ENCODE peak calls at places on chromosomes 11 and 22, in four cellular contexts. One of them, this sample, is unnamed.

GRCh38 chr11:34345012-34345804 is 12.6 kb downstream of the ABTB2 start:
- DNase-seq in GM04503: peak; percentile 86
- DNase-seq in renal cortical epithelial cell: peak; percentile 96
- DNase-seq in left kidney: no peak
- DNase-seq in this sample: no peak

GRCh38 chr11:18540207-18541009 is 13.7 kb upstream of the TSG101 start:
- DNase-seq in GM04503: no peak
- DNase-seq in renal cortical epithelial cell: peak; percentile 45
- DNase-seq in left kidney: peak; percentile 13
- DNase-seq in this sample: no peak

GRCh38 chr11:44550123-44550522 is 15.3 kb upstream of the CD82 start:
- DNase-seq in GM04503: no peak
- DNase-seq in renal cortical epithelial cell: no peak
- DNase-seq in left kidney: no peak
- DNase-seq in this sample: no peak

GRCh38 chr22:29394931-29395581 is 6.7 kb upstream of the AP1B1 start:
- DNase-seq in GM04503: no peak
- DNase-seq in renal cortical epithelial cell: peak; percentile 54
- DNase-seq in left kidney: peak; percentile 93
- DNase-seq in this sample: peak; percentile 82

GRCh38 chr11:65425971-65426838 is 3.6 kb downstream of the NEAT1 start:
- DNase-seq in GM04503: peak; percentile 43
- DNase-seq in renal cortical epithelial cell: peak; percentile 87
- DNase-seq in left kidney: peak; percentile 51
- DNase-seq in this sample: peak; percentile 15

GRCh38 chr22:22830193-22830592 is 57.4 kb upstream of the IGLL5 start:
- DNase-seq in GM04503: no peak
- DNase-seq in renal cortical epithelial cell: no peak
- DNase-seq in left kidney: no peak
- DNase-seq in this sample: no peak

GRCh38 chr11:123176785-123177184 is 18.3 kb downstream of the CLMP start:
- DNase-seq in GM04503: no peak
- DNase-seq in renal cortical epithelial cell: no peak
- DNase-seq in left kidney: no peak
- DNase-seq in this sample: no peak

GRCh38 chr11:28105869-28106268 is 2.1 kb downstream of the KIF18A start:
- DNase-seq in GM04503: no peak
- DNase-seq in renal cortical epithelial cell: no peak
- DNase-seq in left kidney: no peak
- DNase-seq in this sample: no peak

GRCh38 chr11:655036-655726 is 18.1 kb downstream of the DRD4 start:
- DNase-seq in GM04503: no peak
- DNase-seq in renal cortical epithelial cell: peak; percentile 88
- DNase-seq in left kidney: peak; percentile 49
- DNase-seq in this sample: no peak

GRCh38 chr11:126695293-126695692 is 305.3 kb downstream of the KIRREL3 start:
- DNase-seq in GM04503: no peak
- DNase-seq in renal cortical epithelial cell: no peak
- DNase-seq in left kidney: no peak
- DNase-seq in this sample: peak; percentile 75

GRCh38 chr11:68542617-68543016 is 82.1 kb downstream of the PPP6R3 start:
- DNase-seq in GM04503: peak; percentile 81
- DNase-seq in renal cortical epithelial cell: peak; percentile 89
- DNase-seq in left kidney: peak; percentile 11
- DNase-seq in this sample: peak; percentile 81

GRCh38 chr11:235180-235997 is 753 bp downstream of the SIRT3 start:
- DNase-seq in GM04503: no peak
- DNase-seq in renal cortical epithelial cell: peak; percentile 29
- DNase-seq in left kidney: peak; percentile 52
- DNase-seq in this sample: no peak

GRCh38 chr22:44358723-44359440 is 46.1 kb upstream of the SHISAL1 start:
- DNase-seq in GM04503: no peak
- DNase-seq in renal cortical epithelial cell: no peak
- DNase-seq in left kidney: peak; percentile 83
- DNase-seq in this sample: no peak

GRCh38 chr11:34313099-34313517 is 44.7 kb downstream of the ABTB2 start:
- DNase-seq in GM04503: no peak
- DNase-seq in renal cortical epithelial cell: no peak
- DNase-seq in left kidney: peak; percentile 19
- DNase-seq in this sample: peak; percentile 88

GRCh38 chr11:37105456-37105855 is 507.4 kb upstream of the RAG2 start:
- DNase-seq in GM04503: no peak
- DNase-seq in renal cortical epithelial cell: no peak
- DNase-seq in left kidney: peak; percentile 68
- DNase-seq in this sample: no peak

GRCh38 chr11:84437129-84438123 is 1151.3 kb upstream of the CCDC90B start:
- DNase-seq in GM04503: no peak
- DNase-seq in renal cortical epithelial cell: peak; percentile 31
- DNase-seq in left kidney: peak; percentile 85
- DNase-seq in this sample: peak; percentile 94

GRCh38 chr22:35648066-35649025 is at the start of gene APOL6:
- DNase-seq in GM04503: no peak
- DNase-seq in renal cortical epithelial cell: peak; percentile 81
- DNase-seq in left kidney: peak; percentile 53
- DNase-seq in this sample: no peak

GRCh38 chr11:132042296-132042695 is 671.9 kb downstream of the NTM start:
- DNase-seq in GM04503: no peak
- DNase-seq in renal cortical epithelial cell: no peak
- DNase-seq in left kidney: no peak
- DNase-seq in this sample: no peak

GRCh38 chr11:115504279-115505158 is at the start of gene CADM1:
- DNase-seq in GM04503: peak; percentile 9
- DNase-seq in renal cortical epithelial cell: peak; percentile 86
- DNase-seq in left kidney: peak; percentile 99
- DNase-seq in this sample: peak; percentile 99

GRCh38 chr11:131917634-131918384 is 547.4 kb downstream of the NTM start:
- DNase-seq in GM04503: no peak
- DNase-seq in renal cortical epithelial cell: no peak
- DNase-seq in left kidney: no peak
- DNase-seq in this sample: no peak